ENCODE peak calls at places on chromosomes 7 and 10, in eight cellular contexts. K is Peyer's patch, P is IMR-90, Z is kidney epithelial cell, Q is right lobe of liver, B is hepatocyte, V is body of pancreas, H is osteocyte. O is an unnamed sample.

GRCh38 chr10:63083904-63084689 is 49.0 kb upstream of the NRBF2 start:
- DNase-seq in V (peak), Z (peak), K (peak), Q (no peak), B (peak), H (no peak), P (peak), O (no peak)

GRCh38 chr7:46930336-46930735 is 651.6 kb downstream of the TNS3 start:
- DNase-seq in Q (no peak), H (no peak), K (no peak), B (peak), P (peak), Z (peak), V (no peak), O (no peak)

GRCh38 chr10:98106531-98106930 is 27.9 kb upstream of the R3HCC1L start:
- DNase-seq in B (no peak), P (no peak), Q (no peak), K (no peak), V (no peak), H (no peak), Z (no peak), O (no peak)

GRCh38 chr7:4470246-4470645 is 211.8 kb upstream of the FOXK1 start:
- DNase-seq in Z (no peak), H (no peak), V (no peak), Q (no peak), B (peak), P (no peak), K (no peak), O (no peak)

GRCh38 chr7:152882576-152883310 is 123.2 kb downstream of the ACTR3B start:
- DNase-seq in V (no peak), H (no peak), B (no peak), K (no peak), Q (no peak), Z (no peak), P (no peak), O (peak)

GRCh38 chr7:40544932-40545331 is 410.1 kb downstream of the SUGCT start:
- DNase-seq in V (no peak), H (no peak), Z (no peak), B (no peak), Q (no peak), K (no peak), P (peak), O (no peak)

GRCh38 chr7:98049034-98049433 is 57.6 kb upstream of the LMTK2 start:
- DNase-seq in H (no peak), Q (no peak), B (no peak), K (no peak), V (no peak), P (no peak), Z (no peak), O (no peak)

GRCh38 chr7:27109533-27110162 is 7.2 kb upstream of the HOXA2 start:
- DNase-seq in B (no peak), Q (no peak), V (no peak), P (peak), H (no peak), Z (no peak), K (no peak), O (no peak)

GRCh38 chr7:143429770-143430698 is 13.2 kb upstream of the TAS2R60 start:
- DNase-seq in Z (no peak), H (no peak), V (no peak), B (no peak), K (no peak), P (peak), Q (no peak), O (no peak)

GRCh38 chr10:123451607-123452245 is 214.4 kb upstream of the GPR26 start:
- DNase-seq in P (no peak), Z (no peak), V (no peak), K (no peak), B (peak), H (no peak), Q (no peak), O (no peak)

GRCh38 chr7:143279186-143280098 is 5.3 kb upstream of the TMEM139 start:
- DNase-seq in Z (peak), B (peak), P (peak), Q (no peak), K (no peak), V (no peak), H (no peak), O (no peak)

GRCh38 chr7:28071570-28071969 is 109.0 kb downstream of the JAZF1 start:
- DNase-seq in Q (no peak), V (no peak), K (no peak), P (no peak), H (no peak), Z (no peak), B (no peak), O (no peak)

GRCh38 chr10:71582019-71582418 is 137.6 kb downstream of the C10orf105 start:
- DNase-seq in Z (peak), Q (no peak), H (no peak), K (no peak), B (peak), V (no peak), P (peak), O (no peak)

GRCh38 chr10:79223001-79223345 is 124.3 kb upstream of the PPIF start:
- DNase-seq in P (no peak), Z (no peak), H (no peak), K (no peak), V (no peak), B (no peak), Q (no peak), O (no peak)

GRCh38 chr7:129332354-129333056 is 101.7 kb upstream of the STRIP2 start:
- DNase-seq in B (no peak), H (no peak), P (peak), Z (no peak), Q (no peak), V (no peak), K (no peak), O (no peak)

GRCh38 chr7:2613926-2614613 is 17.7 kb upstream of the TTYH3 start:
- DNase-seq in H (no peak), B (no peak), P (no peak), V (peak), K (no peak), Q (peak), Z (no peak), O (no peak)

GRCh38 chr10:96501985-96502384 is 11.7 kb downstream of the TLL2 start:
- DNase-seq in Q (no peak), B (peak), P (no peak), Z (peak), V (no peak), H (no peak), K (no peak), O (no peak)

GRCh38 chr7:106041140-106041717 is 70.9 kb downstream of the SYPL1 start:
- DNase-seq in K (peak), Z (no peak), Q (no peak), P (peak), B (peak), H (no peak), V (peak), O (no peak)

GRCh38 chr7:82375713-82376112 is 67.9 kb downstream of the CACNA2D1 start:
- DNase-seq in V (no peak), H (no peak), K (no peak), P (no peak), B (no peak), Q (no peak), Z (no peak), O (no peak)

GRCh38 chr10:68665841-68666240 is 55.2 kb upstream of the CCAR1 start:
- DNase-seq in Q (no peak), P (peak), V (no peak), Z (no peak), K (no peak), B (no peak), H (no peak), O (no peak)

GRCh38 chr7:150383710-150384397 is 4.7 kb downstream of the ZNF775 start:
- DNase-seq in V (no peak), P (no peak), H (no peak), Z (no peak), K (peak), B (peak), Q (peak), O (no peak)

GRCh38 chr10:73648252-73648651 is 7.0 kb upstream of the MYOZ1 start:
- DNase-seq in K (peak), P (no peak), H (no peak), B (no peak), Q (no peak), Z (no peak), V (no peak), O (no peak)

GRCh38 chr7:99089914-99090629 is 53.8 kb downstream of the SMURF1 start:
- DNase-seq in B (no peak), V (peak), H (no peak), P (no peak), Q (no peak), K (no peak), Z (no peak), O (no peak)

GRCh38 chr10:43295436-43295835 is 28.6 kb upstream of the RASGEF1A start:
- DNase-seq in K (no peak), P (no peak), V (no peak), Z (no peak), H (no peak), B (no peak), Q (no peak), O (no peak)

GRCh38 chr7:38232475-38233366 is 40.7 kb downstream of the TARP start:
- DNase-seq in Q (no peak), P (peak), V (no peak), B (no peak), K (peak), H (no peak), Z (no peak), O (peak)

GRCh38 chr10:133458710-133459453 is 5.1 kb downstream of the SCART1 start:
- DNase-seq in B (no peak), H (peak), Z (no peak), Q (peak), P (peak), V (no peak), K (no peak), O (peak)

GRCh38 chr10:109456566-109457361 is 466.5 kb downstream of the XPNPEP1 start:
- DNase-seq in Z (no peak), K (no peak), B (peak), V (no peak), P (no peak), Q (peak), H (peak), O (peak)

GRCh38 chr10:45040921-45041320 is 40.2 kb downstream of the ZNF22 start:
- DNase-seq in Q (no peak), H (no peak), B (no peak), K (no peak), Z (no peak), V (no peak), P (peak), O (no peak)

GRCh38 chr7:149811221-149811620 is 27.0 kb upstream of the ZNF862 start:
- DNase-seq in Q (no peak), H (no peak), K (no peak), V (no peak), B (no peak), Z (no peak), P (peak), O (no peak)

GRCh38 chr10:86402283-86402931 is 35.8 kb upstream of the GRID1 start:
- DNase-seq in P (peak), Z (no peak), B (no peak), H (peak), V (no peak), Q (no peak), K (no peak), O (no peak)

GRCh38 chr7:64905133-64905532 is 2.1 kb downstream of the ZNF273 start:
- DNase-seq in B (no peak), H (no peak), V (no peak), Z (no peak), K (no peak), Q (no peak), P (no peak), O (no peak)

GRCh38 chr7:64904008-64904407 is 935 bp downstream of the ZNF273 start:
- DNase-seq in Z (no peak), V (no peak), B (no peak), P (no peak), K (no peak), H (no peak), Q (no peak), O (no peak)

GRCh38 chr7:64907641-64908326 is 4.7 kb downstream of the ZNF273 start:
- DNase-seq in B (no peak), V (no peak), Z (no peak), P (peak), Q (no peak), K (no peak), H (no peak), O (no peak)

GRCh38 chr7:64905547-64905946 is 2.5 kb downstream of the ZNF273 start:
- DNase-seq in H (no peak), V (no peak), K (no peak), B (no peak), Z (no peak), P (no peak), Q (no peak), O (no peak)

DNA sequence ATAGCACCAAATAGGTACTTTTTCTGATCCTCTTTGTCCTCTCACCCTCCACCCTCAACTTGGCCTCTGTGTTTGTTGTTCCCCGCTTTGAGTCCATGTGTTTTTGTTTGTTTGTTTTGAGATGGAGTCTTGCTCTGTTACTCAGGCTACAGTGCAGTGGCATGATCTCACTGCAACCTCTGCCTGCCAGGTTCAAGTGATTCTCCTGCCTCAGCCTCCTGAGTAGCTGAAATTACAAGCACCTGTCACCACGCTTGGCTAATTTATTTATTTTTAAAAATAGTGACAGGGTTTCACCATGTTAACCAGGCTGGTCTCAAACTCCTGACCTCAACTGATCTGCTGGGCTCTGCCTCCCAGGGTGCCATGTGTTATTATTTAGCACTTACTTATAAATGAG is 5.3 kb downstream of the ZNF273 start:
- DNase-seq in P (no peak), K (no peak), Q (no peak), Z (no peak), B (no peak), V (no peak), H (no peak), O (no peak)
- TF ChIP-seq CTCF in P (no peak), K (no peak), Q (no peak), Z (no peak), B (no peak), V (no peak), H (no peak), O (no peak)

GRCh38 chr7:36389371-36390198 is at the start of gene ANLN:
- DNase-seq in Q (peak), V (peak), K (peak), H (peak), P (peak), B (peak), Z (peak), O (peak)
- TF ChIP-seq CTCF in Q (no peak), V (no peak), K (no peak), H (no peak), P (no peak), B (no peak), Z (no peak), O (no peak)

DNA sequence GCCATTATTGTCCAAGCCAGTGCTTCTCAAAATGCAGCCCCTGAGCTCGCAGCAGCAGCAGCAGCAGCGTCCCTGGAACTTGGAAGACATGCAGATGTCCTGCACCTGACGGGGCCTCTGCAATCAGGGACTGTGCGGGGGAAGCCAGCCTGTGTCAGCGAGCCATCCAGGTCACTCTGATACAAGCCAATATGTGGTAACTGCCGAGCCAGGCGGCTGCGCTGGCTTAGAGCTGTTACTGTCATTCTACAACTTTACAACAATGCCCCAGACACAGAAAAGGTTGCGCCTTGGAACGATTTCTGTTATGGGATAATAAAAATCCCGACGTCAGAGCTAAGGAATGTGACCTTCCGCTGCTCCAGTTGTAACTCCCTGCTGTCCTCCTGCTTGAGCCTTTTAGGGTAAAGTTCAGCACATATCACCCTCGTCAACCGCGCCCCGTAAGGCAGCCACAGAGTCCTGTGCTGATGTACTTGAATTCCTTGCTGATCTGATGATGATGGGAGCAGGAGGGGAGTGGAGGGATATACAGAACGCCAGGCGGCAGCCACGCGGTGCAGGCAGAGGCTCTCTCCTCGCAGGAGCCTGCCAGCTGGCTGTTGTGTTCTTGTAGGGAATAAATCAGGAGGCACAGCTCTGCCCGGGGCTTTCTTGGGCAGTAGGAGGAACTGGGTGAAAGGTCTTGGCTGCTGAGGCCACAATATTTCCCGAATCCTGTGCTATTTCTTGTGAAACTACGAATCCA is 20.0 kb upstream of the CRYGN start:
- DNase-seq in Z (peak), B (peak), H (peak), K (peak), P (peak), Q (peak), V (peak), O (no peak)
- TF ChIP-seq CTCF in Z (peak), B (peak), H (peak), K (no peak), P (peak), Q (no peak), V (no peak), O (no peak)

DNA sequence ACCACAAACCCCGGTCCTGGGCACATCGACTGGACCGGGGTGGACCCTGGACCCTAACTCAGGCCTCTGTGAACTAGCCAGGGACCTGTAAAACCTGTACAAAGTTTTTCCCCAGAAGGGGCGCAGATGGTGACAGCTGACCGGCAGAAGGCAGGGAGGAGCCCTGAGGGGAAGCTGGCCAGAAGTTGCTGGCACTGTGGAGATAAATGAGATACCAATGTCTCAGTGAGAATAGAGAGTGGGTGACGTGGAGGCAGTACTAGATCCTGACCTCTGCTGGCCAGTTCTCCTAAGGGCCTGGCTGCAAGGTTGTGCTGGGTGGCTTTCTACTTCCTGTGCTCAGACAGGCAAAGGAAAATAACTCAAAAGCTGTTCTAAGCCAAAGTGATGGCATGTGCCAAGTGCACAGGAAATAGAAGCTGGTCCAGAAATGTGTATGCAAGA is 10.6 kb upstream of the TSPAN14 start:
- DNase-seq in V (no peak), Q (no peak), H (no peak), K (no peak), B (no peak), P (no peak), Z (no peak), O (no peak)
- TF ChIP-seq CTCF in V (peak), Q (peak), H (no peak), K (no peak), B (peak), P (peak), Z (peak), O (peak)

DNA sequence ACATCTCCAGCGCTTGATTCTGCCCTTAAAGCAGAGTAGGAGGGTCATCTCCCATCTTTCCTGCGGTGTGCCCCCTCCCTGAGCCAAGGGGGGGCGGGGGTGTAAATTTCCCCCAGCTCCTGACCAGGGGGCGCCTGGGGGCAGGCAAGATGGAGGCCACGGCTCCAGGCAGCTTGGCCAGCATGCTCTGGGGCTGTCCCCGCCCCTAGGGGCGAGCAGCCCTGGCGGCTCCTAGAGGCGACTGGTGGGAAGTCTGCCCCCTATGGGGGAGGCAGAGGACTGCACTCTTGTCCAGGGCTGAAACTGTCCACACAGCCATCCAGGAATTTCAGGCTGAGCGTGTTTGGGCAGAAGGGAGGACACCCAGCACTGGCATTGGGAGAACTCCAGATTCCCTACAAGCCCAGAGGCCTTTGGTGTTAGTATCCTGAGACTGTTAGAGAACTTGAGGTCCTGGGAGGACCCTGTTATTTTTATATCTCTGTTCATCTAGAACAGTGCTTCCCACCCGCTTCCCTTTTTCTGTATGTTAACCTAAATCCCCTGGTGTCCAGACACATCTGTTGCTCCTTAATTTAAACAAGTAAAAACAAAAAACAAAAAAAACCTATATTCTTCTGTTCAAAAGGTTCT is 4.6 kb downstream of the STRA8 start:
- DNase-seq in H (peak), K (no peak), V (no peak), Z (no peak), B (no peak), Q (no peak), P (no peak), O (no peak)
- TF ChIP-seq CTCF in H (peak), K (peak), V (no peak), Z (peak), B (peak), Q (peak), P (peak), O (peak)

DNA sequence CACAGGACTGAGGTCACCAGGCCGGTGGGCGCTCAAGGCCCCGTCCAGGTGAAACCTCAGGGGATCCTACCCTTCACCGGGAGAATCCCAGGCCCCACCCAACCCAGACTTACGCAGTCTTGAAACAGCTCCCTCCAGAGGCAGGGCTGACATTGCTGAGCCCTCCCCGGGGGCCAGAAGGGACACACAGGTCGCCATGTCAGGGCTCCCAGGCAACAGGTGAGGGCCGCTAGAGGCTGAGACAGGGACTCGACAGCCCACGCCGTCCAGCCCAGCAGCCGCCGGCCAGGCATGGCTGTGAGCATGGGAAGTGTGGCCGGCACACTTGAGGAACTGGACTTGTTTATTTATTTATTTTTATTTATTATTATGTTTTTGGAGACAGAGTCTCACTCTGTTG is 10.3 kb downstream of the MICALL2 start:
- DNase-seq in V (no peak), H (no peak), Q (no peak), K (no peak), P (no peak), Z (no peak), B (no peak), O (no peak)
- TF ChIP-seq CTCF in V (no peak), H (no peak), Q (no peak), K (no peak), P (no peak), Z (no peak), B (no peak), O (no peak)

GRCh38 chr10:91908358-91909177 is 718 bp downstream of the FGFBP3 start:
- DNase-seq in H (peak), P (peak), Q (peak), V (peak), Z (no peak), B (peak), K (peak), O (peak)
- TF ChIP-seq CTCF in H (peak), P (peak), Q (peak), V (peak), Z (peak), B (peak), K (peak), O (peak)